ENCODE peak calls at places on chromosomes 13 and 19, in five cellular contexts. K is stomach, W is psoas muscle, U is pancreas, P is SK-N-SH. Z is an unnamed sample.

GRCh38 chr13:33284916-33285315 is 639 bp downstream of the STARD13 start:
- DNase-seq in K (no peak), W (no peak), U (no peak), P (no peak), Z (no peak)

GRCh38 chr13:30061217-30061616 is 210.8 kb upstream of the UBL3 start:
- DNase-seq in K (no peak), W (no peak), U (no peak), P (no peak), Z (no peak)

GRCh38 chr19:18735752-18736151 is 52.3 kb downstream of the CRTC1 start:
- DNase-seq in K (no peak), W (peak), U (no peak), P (no peak), Z (no peak)

GRCh38 chr13:114027826-114028225 is 54.0 kb upstream of the C13orf46 start:
- DNase-seq in K (no peak), W (no peak), U (no peak), P (no peak), Z (no peak)

GRCh38 chr13:74683411-74683810 is 549.2 kb upstream of the KLF12 start:
- DNase-seq in K (no peak), W (no peak), U (no peak), P (no peak), Z (peak)

GRCh38 chr13:74115138-74115537 is 19.1 kb downstream of the KLF12 start:
- DNase-seq in K (no peak), W (no peak), U (no peak), P (no peak), Z (no peak)

GRCh38 chr13:113914333-113915011 is 50.6 kb upstream of the GAS6 start:
- DNase-seq in K (peak), W (no peak), U (peak), P (no peak), Z (no peak)

GRCh38 chr13:59103004-59103768 is 1060.5 kb downstream of the DIAPH3 start:
- DNase-seq in K (no peak), W (no peak), U (no peak), P (peak), Z (no peak)

GRCh38 chr13:93859666-93860065 is 619.8 kb downstream of the DCT start:
- DNase-seq in K (no peak), W (no peak), U (no peak), P (no peak), Z (no peak)

GRCh38 chr13:75670496-75670895 is 34.4 kb downstream of the LMO7 start:
- DNase-seq in K (no peak), W (no peak), U (no peak), P (no peak), Z (no peak)

GRCh38 chr13:33015791-33016323 is 366 bp upstream of the KL start:
- DNase-seq in K (peak), W (peak), U (no peak), P (no peak), Z (peak)

GRCh38 chr13:45564108-45564507 is 51.4 kb downstream of the ERICH6B start:
- DNase-seq in K (no peak), W (no peak), U (no peak), P (no peak), Z (no peak)

GRCh38 chr13:86601351-86601750 is 802.1 kb upstream of the SLITRK6 start:
- DNase-seq in K (no peak), W (no peak), U (no peak), P (no peak), Z (no peak)

GRCh38 chr19:32339988-32340874 is 5.2 kb upstream of the ZNF507 start:
- DNase-seq in K (peak), W (peak), U (peak), P (peak), Z (peak)

GRCh38 chr13:113903361-113903760 is 39.5 kb upstream of the GAS6 start:
- DNase-seq in K (peak), W (no peak), U (no peak), P (no peak), Z (no peak)

GRCh38 chr13:94656766-94657165 is 55.1 kb downstream of the GPR180 start:
- DNase-seq in K (no peak), W (no peak), U (no peak), P (no peak), Z (no peak)

GRCh38 chr13:98216135-98216565 is 39.1 kb upstream of the RNF113B start:
- DNase-seq in K (peak), W (peak), U (peak), P (peak), Z (no peak)

GRCh38 chr13:49225358-49226042 is 5.4 kb downstream of the MLNR start:
- DNase-seq in K (peak), W (no peak), U (no peak), P (no peak), Z (no peak)

GRCh38 chr19:23810496-23810895 is 51.8 kb upstream of the ZNF681 start:
- DNase-seq in K (no peak), W (no peak), U (no peak), P (no peak), Z (no peak)

GRCh38 chr19:43534305-43534612 is 1.3 kb downstream of the ZNF575 start:
- DNase-seq in K (no peak), W (no peak), U (no peak), P (no peak), Z (no peak)

GRCh38 chr13:113581871-113582270 is 2.7 kb upstream of the TFDP1 start:
- DNase-seq in K (peak), W (no peak), U (no peak), P (no peak), Z (peak)

GRCh38 chr13:91133941-91134772 is 213.3 kb upstream of the MIR17HG start:
- DNase-seq in K (peak), W (no peak), U (peak), P (peak), Z (peak)

DNA sequence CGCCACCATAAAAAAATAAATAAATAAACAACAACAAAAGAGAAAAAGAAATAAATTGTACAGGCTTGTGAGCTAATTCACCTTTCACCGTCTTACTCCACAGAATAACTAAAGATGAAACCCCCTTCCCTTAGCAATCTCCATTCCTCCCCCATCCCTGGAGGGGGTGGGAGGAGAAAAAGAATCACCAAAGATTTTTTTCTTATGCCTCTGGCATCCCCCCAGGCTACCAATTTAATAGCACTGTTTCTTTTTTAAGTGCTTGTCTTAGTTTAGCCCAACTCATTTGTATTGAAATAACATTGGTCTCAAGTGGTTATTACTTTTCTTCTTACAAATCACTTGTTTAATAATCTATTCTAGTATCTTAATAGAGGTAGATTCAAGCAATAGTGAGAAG is 23.9 kb upstream of the KLF5 start:
- DNase-seq in K (no peak), W (no peak), U (no peak), P (no peak), Z (no peak)
- H3K27ac ChIP-seq in K (no peak), W (no peak), U (no peak), P (no peak), Z (no peak)

DNA sequence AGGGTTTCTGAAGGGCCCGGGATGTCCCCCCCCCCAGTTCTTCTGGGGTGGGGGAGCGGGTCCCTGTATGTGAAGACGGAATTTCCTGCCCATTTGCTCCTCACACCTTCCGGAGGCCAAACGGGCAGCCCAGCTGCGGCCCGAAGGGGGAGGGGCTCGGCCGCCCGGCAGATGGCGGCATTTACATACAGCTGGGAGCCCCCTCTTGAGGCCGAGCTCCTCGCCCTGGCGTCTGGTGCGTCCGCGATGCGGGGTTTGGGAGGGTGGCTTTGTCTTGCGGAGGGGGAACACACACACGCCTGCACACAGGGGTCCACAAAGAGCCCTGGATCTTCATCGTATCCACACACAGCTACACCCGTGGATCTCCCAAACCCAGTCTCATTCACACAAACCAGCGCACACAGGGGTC is 891 bp upstream of the DLL3 start:
- DNase-seq in K (no peak), W (no peak), U (no peak), P (peak), Z (peak)
- H3K4me3 ChIP-seq in K (peak), W (peak), U (peak), P (peak), Z (peak)

DNA sequence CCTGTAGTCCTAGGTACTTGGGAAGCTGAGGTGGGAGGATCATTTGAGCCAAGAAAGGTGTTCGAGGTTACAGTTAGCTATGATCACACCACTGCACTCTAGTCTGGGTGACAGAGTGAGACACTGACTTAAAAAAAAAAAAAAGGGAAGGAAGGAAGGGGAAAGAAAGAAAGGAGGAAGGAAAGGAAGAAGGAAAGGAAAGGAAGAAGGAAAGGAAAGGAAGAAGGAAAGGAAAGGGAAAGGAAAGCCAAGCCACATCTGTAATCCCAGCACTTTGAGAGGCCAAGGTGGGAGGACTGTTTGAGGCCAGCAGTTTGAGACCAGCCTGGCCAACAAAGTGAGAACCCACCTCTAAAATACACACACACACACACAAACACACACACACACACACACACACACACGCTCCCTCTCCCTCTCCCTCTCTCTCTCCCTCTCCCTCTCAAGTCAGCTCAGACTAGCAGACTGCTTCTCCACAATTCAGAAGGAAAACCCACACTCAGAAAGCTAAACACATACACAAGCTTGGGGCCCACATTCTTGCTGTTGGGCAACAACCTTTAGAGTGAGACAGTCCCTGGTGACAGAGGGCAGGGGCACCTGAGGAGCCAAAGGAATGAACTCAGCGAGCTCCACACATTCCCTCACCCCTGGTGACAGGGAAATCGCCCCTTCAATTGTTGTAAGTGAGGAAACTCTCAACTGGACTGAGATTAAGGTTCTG is 2.7 kb downstream of the ZNF709 start:
- DNase-seq in K (no peak), W (no peak), U (no peak), P (no peak), Z (no peak)
- H3K27ac ChIP-seq in K (no peak), W (no peak), U (no peak), P (no peak), Z (no peak)

GRCh38 chr13:39597828-39598227 is 5.2 kb downstream of the LHFPL6 start:
- DNase-seq in K (no peak), W (no peak), U (no peak), P (no peak), Z (no peak)
- H3K4me3 ChIP-seq in K (no peak), W (peak), U (no peak), P (no peak), Z (no peak)

DNA sequence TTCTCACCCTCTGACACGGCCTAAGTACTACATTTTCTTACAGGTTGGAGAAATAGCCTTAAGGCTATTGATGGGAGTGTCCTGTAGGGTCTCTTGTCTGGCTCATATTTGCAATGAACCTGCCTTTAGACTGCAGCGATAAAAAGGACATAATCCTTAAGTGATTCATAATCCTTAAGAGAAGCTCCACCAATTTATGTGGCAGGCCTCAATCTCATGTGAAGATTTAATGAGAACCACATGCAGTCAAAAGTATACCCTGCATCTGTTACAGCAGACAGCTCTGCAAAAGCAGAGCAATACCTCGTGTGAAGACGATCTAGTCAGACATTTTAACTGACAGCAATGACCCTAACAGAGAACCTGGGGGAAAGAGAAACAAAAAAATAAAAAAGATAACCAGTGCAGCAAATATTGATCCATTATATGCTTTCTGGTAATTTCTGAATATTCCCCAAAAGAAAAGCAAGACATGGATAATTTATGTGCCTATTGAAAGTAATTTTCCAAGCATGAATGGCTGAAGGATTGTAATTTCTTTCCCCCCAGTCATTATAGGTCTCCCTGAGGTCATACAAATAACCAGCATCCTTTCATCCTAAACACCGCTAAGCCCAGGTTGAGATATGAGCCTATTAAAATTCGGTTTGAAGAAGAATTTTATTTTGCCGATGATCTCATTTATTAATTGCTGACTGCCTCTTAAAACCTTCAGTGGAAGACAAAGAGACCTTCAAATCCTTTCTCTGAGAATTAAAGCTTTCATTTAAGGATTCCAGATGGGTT is 321.8 kb upstream of the NBEA start:
- DNase-seq in K (no peak), W (no peak), U (no peak), P (peak), Z (peak)
- H3K27ac ChIP-seq in K (no peak), W (no peak), U (no peak), P (peak), Z (peak)

GRCh38 chr19:1361601-1362384 is 21.9 kb upstream of the NDUFS7 start:
- DNase-seq in K (no peak), W (no peak), U (no peak), P (no peak), Z (no peak)

GRCh38 chr19:1357695-1358094 is 26.0 kb upstream of the NDUFS7 start:
- DNase-seq in K (no peak), W (no peak), U (no peak), P (no peak), Z (no peak)

GRCh38 chr19:1360818-1361461 is 22.8 kb upstream of the NDUFS7 start:
- DNase-seq in K (no peak), W (peak), U (peak), P (peak), Z (no peak)

GRCh38 chr19:1362385-1363257 is 21.1 kb upstream of the NDUFS7 start:
- DNase-seq in K (no peak), W (no peak), U (no peak), P (no peak), Z (no peak)

GRCh38 chr19:1360126-1360817 is 23.4 kb upstream of the NDUFS7 start:
- DNase-seq in K (no peak), W (no peak), U (no peak), P (no peak), Z (no peak)
- H3K4me3 ChIP-seq in K (no peak), W (peak), U (no peak), P (no peak), Z (no peak)

GRCh38 chr13:60328073-60328472 is 68.9 kb upstream of the TDRD3 start:
- DNase-seq in K (no peak), W (no peak), U (no peak), P (no peak), Z (no peak)
- H3K27ac ChIP-seq in K (no peak), W (no peak), U (peak), P (no peak), Z (no peak)

Z was measured in WERI-Rb-1.